ENCODE peak calls at places on chromosomes 6 and 20, in six cellular contexts. X is mesenchymal stem cell, V is IMR-90, Y is H9, J is H1, H is neuronal stem cell. T is an unnamed sample.

GRCh38 chr6:123681957-123682462 is 45.3 kb upstream of the TRDN start:
- DNase-seq in J (no peak), Y (no peak), X (no peak), V (no peak), H (no peak), T (peak; percentile 59)

GRCh38 chr20:44064501-44065400 is 122.2 kb downstream of the JPH2 start:
- DNase-seq in X (no peak), V (no peak), H (no peak), Y (no peak), J (no peak), T (no peak)

GRCh38 chr6:36788768-36789167 is 50.5 kb downstream of the CPNE5 start:
- DNase-seq in H (no peak), X (no peak), V (peak; percentile 11), Y (no peak), J (no peak), T (no peak)

GRCh38 chr20:51487076-51487475 is 55.4 kb downstream of the NFATC2 start:
- DNase-seq in V (no peak), H (no peak), X (no peak), J (no peak), Y (no peak), T (no peak)

GRCh38 chr6:138570716-138571020 is 71.4 kb upstream of the NHSL1 start:
- DNase-seq in V (peak; percentile 17), X (no peak), H (peak; percentile 44), J (no peak), Y (no peak), T (no peak)

GRCh38 chr6:156593127-156593526 is 184.1 kb upstream of the ARID1B start:
- DNase-seq in X (no peak), V (no peak), H (no peak), Y (no peak), J (no peak), T (no peak)

GRCh38 chr6:71406871-71407860 is 118.6 kb downstream of the OGFRL1 start:
- DNase-seq in X (no peak), V (no peak), H (no peak), Y (peak; percentile 70), J (peak; percentile 52), T (peak; percentile 91)

GRCh38 chr6:35396991-35397390 is 54.6 kb downstream of the PPARD start:
- DNase-seq in Y (no peak), V (peak; percentile 60), H (no peak), X (no peak), J (no peak), T (no peak)

GRCh38 chr6:101086473-101086872 is 205.3 kb upstream of the ASCC3 start:
- DNase-seq in H (no peak), J (no peak), V (no peak), X (no peak), Y (peak; percentile 55), T (peak; percentile 63)

GRCh38 chr20:47868744-47869143 is 83.5 kb upstream of the SULF2 start:
- DNase-seq in H (no peak), Y (no peak), J (no peak), V (no peak), X (no peak), T (no peak)

GRCh38 chr20:53706511-53707031 is 112.9 kb upstream of the ZNF217 start:
- DNase-seq in V (peak; percentile 83), H (no peak), X (peak; percentile 82), J (no peak), Y (no peak), T (no peak)

GRCh38 chr20:55348201-55348600 is 657.1 kb downstream of the CBLN4 start:
- DNase-seq in H (no peak), J (no peak), X (no peak), Y (no peak), V (no peak), T (no peak)

GRCh38 chr6:139778688-139779087 is 404.2 kb upstream of the CITED2 start:
- DNase-seq in V (peak; percentile 60), J (no peak), X (no peak), H (no peak), Y (no peak), T (no peak)

GRCh38 chr6:38269773-38270172 is 370.0 kb downstream of the BTBD9 start:
- DNase-seq in V (no peak), X (peak; percentile 38), Y (no peak), H (no peak), J (no peak), T (no peak)
- H3K27ac ChIP-seq in V (no peak overlapping the region), X (peak overlapping the region; percentile 21), Y (no peak overlapping the region), H (no peak overlapping the region), J (no peak overlapping the region), T (no peak overlapping the region)

GRCh38 chr6:137193256-137194070 is 20.0 kb upstream of the IL22RA2 start:
- DNase-seq in Y (no peak), H (no peak), X (no peak), V (no peak), J (no peak), T (no peak)

GRCh38 chr6:137191670-137192069 is 18.2 kb upstream of the IL22RA2 start:
- DNase-seq in Y (no peak), X (no peak), V (no peak), H (no peak), J (no peak), T (no peak)

GRCh38 chr6:137191238-137191637 is 17.8 kb upstream of the IL22RA2 start:
- DNase-seq in Y (no peak), V (no peak), J (no peak), H (no peak), X (no peak), T (no peak)

GRCh38 chr6:137190710-137191109 is 17.3 kb upstream of the IL22RA2 start:
- DNase-seq in X (no peak), H (no peak), Y (no peak), J (no peak), V (no peak), T (no peak)

DNA sequence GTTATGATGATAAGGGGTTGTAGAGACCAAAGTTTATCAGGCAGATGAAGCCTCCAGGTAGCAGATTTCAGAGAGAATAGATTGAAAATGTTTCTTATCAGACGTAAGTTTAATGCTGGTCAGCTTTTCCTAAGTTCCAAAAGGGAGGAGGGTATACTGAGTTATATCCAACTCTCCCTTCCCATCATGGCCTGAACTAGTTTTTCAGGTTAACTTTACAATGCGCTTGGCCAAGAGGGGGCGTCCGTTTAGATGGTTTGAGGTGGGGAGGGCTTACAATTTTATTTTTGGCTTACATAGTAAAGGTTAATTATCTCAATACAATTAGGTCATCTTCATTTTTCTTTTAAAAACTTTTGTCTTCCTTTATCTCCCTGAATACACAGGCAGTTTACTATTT is 19.4 kb upstream of the IL22RA2 start:
- DNase-seq in H (no peak), X (no peak), J (no peak), Y (no peak), V (no peak), T (no peak)
- H2BK15ac ChIP-seq in H (no peak overlapping the region), X (no peak overlapping the region), J (no peak overlapping the region), Y (no peak overlapping the region), V (no peak overlapping the region), T (no peak overlapping the region)

GRCh38 chr6:57180596-57180995 is 8.5 kb downstream of the BAG2 start:
- DNase-seq in H (no peak), J (no peak), V (no peak), X (no peak), Y (no peak), T (no peak)

GRCh38 chr6:57174511-57174907 is 2.4 kb downstream of the BAG2 start:
- DNase-seq in J (no peak), H (no peak), X (no peak), Y (no peak), V (no peak), T (no peak)

GRCh38 chr6:57182017-57182432 is 9.9 kb downstream of the BAG2 start:
- DNase-seq in Y (no peak), V (peak; percentile 83), H (no peak), J (no peak), X (peak; percentile 32), T (no peak)

GRCh38 chr6:57173886-57174510 is 1.9 kb downstream of the BAG2 start:
- DNase-seq in V (peak; percentile 84), Y (peak; percentile 28), H (no peak), J (no peak), X (peak; percentile 84), T (peak; percentile 82)

DNA sequence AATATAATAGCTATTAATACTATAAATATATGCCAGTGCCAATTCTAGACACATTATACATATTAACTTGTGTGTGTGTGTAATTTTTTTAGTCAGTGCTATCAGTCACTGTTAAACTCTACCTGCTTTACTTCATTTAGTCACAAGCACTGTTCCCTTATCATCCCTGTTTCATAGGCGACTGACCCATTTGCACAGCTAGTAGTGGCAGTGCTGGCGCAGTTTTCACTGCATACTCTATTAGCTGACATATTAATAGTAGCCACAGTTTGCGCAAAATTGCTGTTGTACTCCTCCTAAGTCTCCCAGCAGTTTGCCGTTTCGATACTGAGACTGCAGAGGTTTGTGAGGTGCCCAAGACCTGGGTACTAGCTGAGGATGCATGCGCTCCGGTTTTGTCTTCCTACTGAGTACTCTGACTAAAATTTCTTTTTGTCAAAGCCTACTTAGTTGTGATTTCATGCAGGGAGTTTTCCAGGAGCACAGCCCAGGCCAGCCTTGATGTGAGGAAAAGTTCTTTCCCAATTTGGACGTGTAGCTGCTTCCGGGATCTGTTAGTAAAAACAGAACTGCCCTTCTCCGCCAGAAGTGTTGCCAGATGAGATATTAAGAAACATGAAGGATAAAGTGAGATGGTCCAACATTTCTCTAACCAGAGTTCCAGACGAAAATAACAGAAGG is 5.6 kb downstream of the BAG2 start:
- DNase-seq in V (peak; percentile 30), H (no peak), Y (no peak), X (no peak), J (no peak), T (no peak)
- H3K27ac ChIP-seq in V (peak overlapping the region; percentile 57), H (no peak overlapping the region), Y (no peak overlapping the region), X (no peak overlapping the region), J (no peak overlapping the region), T (no peak overlapping the region)

GRCh38 chr6:151241853-151242252 is 2.1 kb downstream of the AKAP12 start:
- DNase-seq in X (no peak), J (no peak), Y (no peak), H (no peak), V (no peak), T (no peak)

GRCh38 chr6:151236668-151237401 is 2.9 kb upstream of the AKAP12 start:
- DNase-seq in Y (no peak), H (no peak), V (no peak), J (no peak), X (no peak), T (no peak)

GRCh38 chr6:151240036-151240685 is 394 bp downstream of the AKAP12 start:
- DNase-seq in V (peak; percentile 64), X (peak; percentile 91), H (peak; percentile 92), Y (peak; percentile 94), J (peak; percentile 85), T (peak; percentile 97)

GRCh38 chr6:151240861-151241642 is 1.3 kb downstream of the AKAP12 start:
- DNase-seq in Y (peak; percentile 56), V (peak; percentile 73), J (peak; percentile 73), H (peak; percentile 57), X (peak; percentile 82), T (peak; percentile 71)

GRCh38 chr6:151239603-151240035 is at the start of gene AKAP12:
- DNase-seq in V (peak; percentile 45), H (no peak), X (peak; percentile 80), Y (peak; percentile 74), J (peak; percentile 78), T (peak; percentile 88)
- H2BK15ac ChIP-seq in V (no peak within 1 kb of the TSS), H (peak within 1 kb of the TSS; percentile 97), X (peak within 1 kb of the TSS; percentile 52), Y (no peak within 1 kb of the TSS), J (peak within 1 kb of the TSS; percentile 76), T (no peak within 1 kb of the TSS)